ENCODE peak calls at places on chromosomes 5 and 9, in four cellular contexts. I is lower lobe of right lung; X is CD8-positive, alpha-beta T cell; P is fibroblast of lung. F is an unnamed sample.

GRCh38 chr5:126877011-126877410 is 100.1 kb downstream of the LMNB1 start:
- DNase-seq in X (no peak), P (no peak), I (no peak), F (no peak)

GRCh38 chr5:100889165-100889564 is 13.9 kb downstream of the ST8SIA4 start:
- DNase-seq in P (no peak), I (no peak), X (no peak), F (no peak)

GRCh38 chr9:6354072-6354686 is 26.0 kb downstream of the TPD52L3 start:
- DNase-seq in X (peak; percentile 13), P (peak; percentile 65), I (no peak), F (no peak)

GRCh38 chr9:121901616-121902015 is 191.5 kb downstream of the TTLL11 start:
- DNase-seq in X (no peak), I (no peak), P (peak; percentile 53), F (no peak)

GRCh38 chr5:75668348-75668895 is 48.8 kb downstream of the POC5 start:
- DNase-seq in I (no peak), X (no peak), P (peak; percentile 17), F (no peak)

GRCh38 chr9:130779153-130779855 is 55.8 kb upstream of the ABL1 start:
- DNase-seq in P (peak; percentile 62), X (no peak), I (no peak), F (no peak)

GRCh38 chr5:149799119-149799623 is 69.1 kb downstream of the PPARGC1B start:
- DNase-seq in P (peak; percentile 74), X (no peak), I (no peak), F (peak; percentile 67)

GRCh38 chr5:51347704-51348103 is 35.5 kb upstream of the ISL1 start:
- DNase-seq in I (no peak), X (no peak), P (no peak), F (no peak)

GRCh38 chr9:31445960-31446359 is 938.5 kb upstream of the ACO1 start:
- DNase-seq in P (no peak), I (no peak), X (no peak), F (no peak)

GRCh38 chr5:74630387-74631087 is 10.0 kb downstream of the ENC1 start:
- DNase-seq in X (no peak), P (peak; percentile 98), I (no peak), F (no peak)

GRCh38 chr5:134551891-134552290 is 26.4 kb downstream of the JADE2 start:
- DNase-seq in X (no peak), P (peak; percentile 63), I (no peak), F (no peak)
- H3K4me1 ChIP-seq in X (peaks cover 49% of the 10 kb centered on the region), P (peaks cover 82% of the 10 kb centered on the region), I (peaks cover 78% of the 10 kb centered on the region), F (peaks cover 5% of the 10 kb centered on the region)

GRCh38 chr9:128712451-128713410 is 10.4 kb downstream of the PKN3 start:
- DNase-seq in X (no peak), I (peak; percentile 39), P (no peak), F (peak; percentile 25)

GRCh38 chr9:128713941-128714573 is 9.9 kb downstream of the ZDHHC12 start:
- DNase-seq in X (no peak), P (no peak), I (peak; percentile 41), F (peak; percentile 35)

GRCh38 chr9:128714586-128715435 is 9.1 kb downstream of the ZDHHC12 start:
- DNase-seq in P (no peak), X (no peak), I (peak; percentile 14), F (peak; percentile 45)

GRCh38 chr9:128715436-128715750 is 8.5 kb downstream of the ZDHHC12 start:
- DNase-seq in P (no peak), I (peak; percentile 18), X (no peak), F (peak; percentile 23)

GRCh38 chr9:128713411-128713780 is 10.5 kb downstream of the ZDHHC12 start:
- DNase-seq in I (no peak), X (no peak), P (no peak), F (peak; percentile 54)
- H3K4me1 ChIP-seq in I (no peaks in the 10 kb centered on the region), X (no peaks in the 10 kb centered on the region), P (no peaks in the 10 kb centered on the region), F (no peaks in the 10 kb centered on the region)

DNA sequence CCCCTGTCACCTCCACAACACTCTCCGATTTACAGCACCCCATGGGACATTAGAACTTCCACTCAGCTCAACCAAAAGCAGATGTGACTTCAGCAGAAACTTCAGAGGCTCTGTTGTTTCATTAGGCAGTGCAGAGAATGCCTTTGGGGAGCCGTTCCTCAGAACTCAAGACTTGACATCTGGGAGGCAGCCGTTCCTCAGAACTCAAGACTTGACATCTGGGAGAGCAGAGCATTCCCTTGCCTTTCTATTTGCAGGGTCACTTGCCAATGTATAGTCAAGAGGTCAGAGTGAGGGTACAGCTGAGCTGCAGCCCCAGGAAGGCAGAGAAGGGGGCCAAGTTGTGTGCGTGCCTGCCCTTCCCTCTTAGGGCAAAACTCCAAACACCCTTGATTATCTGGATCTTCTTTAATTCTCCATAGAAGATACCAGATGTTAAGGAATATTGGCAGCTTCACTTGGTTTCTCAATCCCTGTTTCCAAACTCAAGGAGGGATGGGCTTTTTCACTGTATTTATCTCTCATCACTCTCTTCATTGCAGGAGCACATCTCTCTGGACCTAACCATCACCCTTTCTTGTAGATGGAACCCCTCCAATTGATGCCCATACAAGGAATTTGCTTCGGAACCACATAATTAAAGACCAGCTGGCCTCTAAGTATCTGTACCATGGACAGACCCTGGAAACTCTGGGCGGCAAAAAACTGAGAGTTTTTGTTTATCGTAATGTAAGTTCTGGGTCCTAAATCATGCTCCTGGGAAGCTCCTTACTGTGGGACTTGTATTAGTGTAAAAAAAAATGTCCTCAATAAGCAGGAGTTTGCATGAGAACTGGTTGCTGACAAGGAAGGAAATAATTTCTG is 25.6 kb downstream of the TGFBI start:
- DNase-seq in X (no peak), I (no peak), P (no peak), F (peak; percentile 44)
- H3K4me1 ChIP-seq in X (no peaks in the 10 kb centered on the region), I (peaks cover 18% of the 10 kb centered on the region), P (peaks cover 47% of the 10 kb centered on the region), F (peaks cover 3% of the 10 kb centered on the region)

DNA sequence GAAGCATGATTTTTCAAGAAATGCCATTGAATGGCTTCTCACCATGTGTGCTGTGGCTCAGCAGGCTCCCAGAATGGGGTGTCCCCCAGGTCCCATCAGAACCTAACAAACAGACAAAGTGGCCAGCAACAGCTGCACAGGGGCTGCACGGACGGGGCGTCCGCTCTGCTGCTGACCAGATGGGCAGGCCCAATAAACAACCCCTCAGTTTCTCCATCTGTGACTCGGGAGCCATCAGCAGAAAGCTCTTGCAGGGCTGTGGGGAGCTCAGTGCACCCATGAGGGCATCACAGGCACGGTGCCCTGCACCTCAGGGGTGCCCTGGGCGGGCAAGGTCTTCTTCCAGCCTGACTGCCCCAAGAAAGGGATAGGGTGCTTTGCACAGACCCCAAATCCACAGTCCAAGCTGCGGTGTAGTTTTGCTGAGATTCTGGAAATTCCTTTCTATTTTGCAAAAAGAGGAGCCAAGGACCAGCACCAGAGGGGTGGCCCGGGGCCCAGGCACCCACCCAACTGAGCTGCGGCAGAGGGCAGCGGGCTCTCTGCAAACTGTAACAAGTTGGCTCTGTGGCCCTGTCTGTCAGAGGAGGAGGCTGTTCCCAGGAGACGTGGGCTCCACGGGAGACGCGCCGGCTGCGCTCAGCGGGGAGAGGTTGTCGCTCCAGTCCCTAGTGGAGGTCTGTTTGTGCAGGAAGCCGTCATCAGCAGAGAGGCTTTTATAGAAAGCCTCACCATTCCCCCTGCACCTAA is 138.7 kb upstream of the PPP1R26 start:
- DNase-seq in P (no peak), I (no peak), X (no peak), F (peak; percentile 56)
- H3K4me1 ChIP-seq in P (no peaks in the 10 kb centered on the region), I (peaks cover 4% of the 10 kb centered on the region), X (no peaks in the 10 kb centered on the region), F (no peaks in the 10 kb centered on the region)

DNA sequence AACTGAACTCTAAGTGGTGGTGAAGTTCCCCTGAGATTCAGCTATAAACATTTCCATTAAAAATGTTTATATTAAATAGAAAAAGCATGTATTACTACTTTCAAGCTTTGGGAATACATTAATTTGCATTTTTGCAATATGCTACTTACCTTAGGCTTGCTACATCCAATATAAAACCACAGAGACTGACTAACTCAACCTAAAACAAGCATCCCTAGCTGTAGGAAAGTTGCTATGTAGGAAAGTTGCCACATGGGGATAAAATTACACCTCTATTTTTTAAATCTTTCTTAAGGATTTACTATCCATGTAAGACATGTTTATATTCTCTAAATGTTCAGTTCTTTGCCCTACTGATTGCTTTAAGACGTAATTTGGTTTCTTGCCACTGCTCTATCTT is 12.8 kb downstream of the SCAMP1 start:
- DNase-seq in X (no peak), I (no peak), P (peak; percentile 3), F (no peak)
- H3K4me1 ChIP-seq in X (peaks cover 11% of the 10 kb centered on the region), I (peaks cover 11% of the 10 kb centered on the region), P (no peaks in the 10 kb centered on the region), F (peaks cover 5% of the 10 kb centered on the region)